ENCODE peak calls at places on chromosomes 5 and 9, in eight cellular contexts. I is GM06990, D is stomach, M is neural progenitor cell, B is fibroblast of lung, Z is lung, S is MCF 10A, U is pancreas. P is an unnamed sample.

GRCh38 chr5:177504086-177505056 is 5.3 kb downstream of the DOK3 start:
- DNase-seq in I (no peak), D (no peak), M (no peak), B (no peak), Z (no peak), S (no peak), U (no peak), P (no peak)

GRCh38 chr9:106868565-106868964 is 5.6 kb downstream of the ZNF462 start:
- DNase-seq in I (no peak), D (no peak), M (no peak), B (no peak), Z (peak), S (peak), U (no peak), P (no peak)

GRCh38 chr5:36690041-36690941 is 83.9 kb downstream of the SLC1A3 start:
- DNase-seq in I (peak), D (peak), M (peak), B (peak), Z (peak), S (peak), U (peak), P (peak)

GRCh38 chr9:71793386-71794105 is 25.2 kb upstream of the CEMIP2 start:
- DNase-seq in I (no peak), D (no peak), M (peak), B (peak), Z (no peak), S (no peak), U (no peak), P (no peak)

GRCh38 chr5:72920690-72921089 is 35.2 kb upstream of the FCHO2 start:
- DNase-seq in I (no peak), D (no peak), M (peak), B (peak), Z (no peak), S (peak), U (no peak), P (no peak)

GRCh38 chr5:68708842-68709170 is 385.0 kb upstream of the SLC30A5 start:
- DNase-seq in I (no peak), D (no peak), M (no peak), B (no peak), Z (no peak), S (no peak), U (no peak), P (no peak)

GRCh38 chr9:30851600-30851999 is 1532.8 kb upstream of the ACO1 start:
- DNase-seq in I (no peak), D (no peak), M (peak), B (no peak), Z (no peak), S (no peak), U (no peak), P (no peak)

GRCh38 chr9:69223605-69224004 is 49.5 kb downstream of the TJP2 start:
- DNase-seq in I (no peak), D (no peak), M (peak), B (peak), Z (peak), S (peak), U (no peak), P (no peak)

GRCh38 chr9:124605258-124605657 is 98.1 kb upstream of the NR5A1 start:
- DNase-seq in I (no peak), D (no peak), M (no peak), B (no peak), Z (peak), S (no peak), U (no peak), P (no peak)

GRCh38 chr5:76477061-76477460 is 74.0 kb downstream of the IQGAP2 start:
- DNase-seq in I (no peak), D (no peak), M (no peak), B (no peak), Z (no peak), S (no peak), U (no peak), P (no peak)

GRCh38 chr5:67248703-67249589 is 52.3 kb upstream of the CD180 start:
- DNase-seq in I (no peak), D (no peak), M (no peak), B (peak), Z (no peak), S (peak), U (no peak), P (no peak)

GRCh38 chr9:104868303-104868686 is 59.7 kb downstream of the ABCA1 start:
- DNase-seq in I (no peak), D (no peak), M (no peak), B (no peak), Z (no peak), S (no peak), U (no peak), P (no peak)

GRCh38 chr5:32092938-32093812 is 80.9 kb downstream of the GOLPH3 start:
- DNase-seq in I (peak), D (peak), M (peak), B (peak), Z (peak), S (peak), U (peak), P (peak)

GRCh38 chr9:131661954-131662621 is 77.8 kb downstream of the RAPGEF1 start:
- DNase-seq in I (no peak), D (no peak), M (no peak), B (no peak), Z (no peak), S (no peak), U (no peak), P (no peak)

GRCh38 chr5:135251099-135251498 is 147.9 kb downstream of the MACROH2A1 start:
- DNase-seq in I (no peak), D (no peak), M (peak), B (no peak), Z (peak), S (no peak), U (no peak), P (no peak)

GRCh38 chr9:19386469-19387044 is 6.5 kb upstream of the RPS6 start:
- DNase-seq in I (no peak), D (no peak), M (no peak), B (no peak), Z (no peak), S (no peak), U (no peak), P (no peak)

GRCh38 chr5:135741040-135741439 is 93.4 kb upstream of the SLC25A48 start:
- DNase-seq in I (no peak), D (no peak), M (no peak), B (no peak), Z (no peak), S (no peak), U (no peak), P (no peak)

DNA sequence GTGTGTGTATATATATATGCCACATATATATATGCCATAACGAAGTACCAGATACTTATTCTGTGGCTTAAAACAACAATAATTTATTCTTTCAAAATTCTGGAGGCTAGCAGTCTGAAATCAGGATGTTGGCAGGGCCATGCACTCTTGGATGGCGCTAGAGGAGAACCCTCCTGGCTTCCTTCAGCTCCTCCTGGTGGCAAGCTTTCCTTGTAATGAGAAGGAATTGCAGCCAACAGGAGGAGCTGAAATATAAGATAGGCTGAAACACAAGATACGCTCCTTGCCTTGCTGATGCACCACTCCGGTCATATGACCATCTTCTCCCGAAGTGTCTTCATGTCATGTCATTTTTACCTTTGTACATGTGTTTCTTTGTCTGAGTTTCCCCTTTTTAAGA is 368.1 kb upstream of the CTNND2 start:
- DNase-seq in I (no peak), D (no peak), M (peak), B (peak), Z (no peak), S (peak), U (no peak), P (no peak)
- TF ChIP-seq CTCF in I (no peak), D (no peak), M (peak), B (no peak), Z (no peak), S (no peak), U (no peak), P (no peak)

GRCh38 chr9:95641591-95641990 is 124.8 kb upstream of the PTCH1 start:
- DNase-seq in I (no peak), D (no peak), M (no peak), B (no peak), Z (no peak), S (peak), U (no peak), P (no peak)
- TF ChIP-seq CTCF in I (no peak), D (no peak), M (no peak), B (no peak), Z (no peak), S (no peak), U (no peak), P (no peak)

GRCh38 chr5:142769793-142770649 is at the start of gene ARHGAP26:
- DNase-seq in I (peak), D (peak), M (peak), B (peak), Z (peak), S (peak), U (peak), P (peak)
- TF ChIP-seq CTCF in I (peak), D (no peak), M (peak), B (peak), Z (peak), S (peak), U (no peak), P (no peak)

DNA sequence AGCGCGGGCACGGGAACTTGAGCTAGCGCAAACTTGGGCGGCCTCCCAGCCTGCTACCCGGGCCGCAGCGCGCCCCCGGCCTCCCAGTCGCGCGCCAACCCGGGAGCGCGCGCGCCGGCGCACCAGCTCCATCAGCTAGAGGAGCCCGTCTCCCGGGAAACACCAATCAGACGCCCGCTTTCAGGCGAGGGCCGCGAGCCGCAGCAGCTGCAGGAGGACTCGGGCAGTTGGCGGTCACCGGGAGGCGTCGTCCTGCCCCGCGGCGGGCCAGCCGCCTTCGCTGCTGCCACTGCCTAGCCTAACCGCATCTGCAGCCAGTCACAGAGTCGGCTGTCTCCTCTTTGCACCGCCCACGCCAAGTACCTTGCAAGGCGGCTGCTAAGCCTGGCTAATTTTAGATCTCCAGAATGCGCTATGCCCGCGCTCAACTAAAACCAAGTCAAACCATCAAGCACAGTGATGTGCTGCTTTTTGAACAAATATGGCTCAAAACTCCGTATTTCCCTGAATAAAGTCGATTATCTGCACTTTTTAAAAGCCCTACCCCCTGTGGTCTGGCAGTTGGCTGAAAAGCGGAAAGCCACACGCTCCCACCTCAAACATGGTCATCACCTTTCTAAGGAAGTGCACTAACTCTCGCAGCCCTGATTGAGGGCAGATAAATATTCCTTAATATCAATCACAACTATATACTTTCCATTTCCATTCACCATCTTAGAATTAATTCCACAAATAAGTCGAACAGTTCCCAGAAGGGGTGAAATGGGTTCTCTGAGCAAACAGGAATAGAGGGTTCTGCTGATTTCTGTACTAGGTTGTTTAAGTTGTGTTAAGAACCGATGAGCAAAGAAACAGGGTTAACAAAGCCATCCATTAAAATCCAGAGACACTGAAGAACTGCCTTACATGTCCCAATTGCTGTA is 221.8 kb downstream of the MEF2C start:
- DNase-seq in I (peak), D (no peak), M (peak), B (peak), Z (no peak), S (no peak), U (peak), P (no peak)
- TF ChIP-seq CTCF in I (no peak), D (no peak), M (no peak), B (no peak), Z (no peak), S (no peak), U (no peak), P (no peak)

DNA sequence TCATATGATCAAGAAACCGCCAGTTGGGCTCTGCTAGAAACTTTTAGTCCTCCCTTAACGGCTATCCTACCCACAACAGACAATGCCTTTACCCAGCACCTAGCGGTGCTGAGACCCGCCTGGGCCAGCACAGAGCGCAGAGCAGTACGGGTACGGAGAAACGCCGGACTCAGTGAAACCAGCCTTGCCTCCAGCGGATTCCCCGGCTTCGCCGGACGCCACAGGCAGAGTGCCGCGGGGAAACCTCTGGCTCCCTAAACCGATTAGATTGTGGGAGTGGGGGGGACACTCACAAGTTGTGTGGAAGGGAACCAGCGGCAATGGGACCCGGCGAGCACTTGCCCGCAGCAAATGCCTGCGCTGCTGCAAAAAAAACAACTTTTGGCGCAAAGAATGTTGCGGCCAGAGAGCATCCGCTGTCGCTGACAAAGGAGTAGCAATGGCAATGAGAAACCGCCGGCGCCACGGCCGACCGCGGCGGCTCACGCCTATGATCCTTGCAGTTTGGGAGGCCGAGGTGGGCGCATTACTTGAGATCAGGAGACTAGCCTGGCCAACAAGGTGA is 88.2 kb downstream of the ANXA2R start:
- DNase-seq in I (peak), D (peak), M (no peak), B (peak), Z (no peak), S (no peak), U (no peak), P (no peak)
- TF ChIP-seq CTCF in I (no peak), D (no peak), M (no peak), B (no peak), Z (no peak), S (no peak), U (no peak), P (no peak)

DNA sequence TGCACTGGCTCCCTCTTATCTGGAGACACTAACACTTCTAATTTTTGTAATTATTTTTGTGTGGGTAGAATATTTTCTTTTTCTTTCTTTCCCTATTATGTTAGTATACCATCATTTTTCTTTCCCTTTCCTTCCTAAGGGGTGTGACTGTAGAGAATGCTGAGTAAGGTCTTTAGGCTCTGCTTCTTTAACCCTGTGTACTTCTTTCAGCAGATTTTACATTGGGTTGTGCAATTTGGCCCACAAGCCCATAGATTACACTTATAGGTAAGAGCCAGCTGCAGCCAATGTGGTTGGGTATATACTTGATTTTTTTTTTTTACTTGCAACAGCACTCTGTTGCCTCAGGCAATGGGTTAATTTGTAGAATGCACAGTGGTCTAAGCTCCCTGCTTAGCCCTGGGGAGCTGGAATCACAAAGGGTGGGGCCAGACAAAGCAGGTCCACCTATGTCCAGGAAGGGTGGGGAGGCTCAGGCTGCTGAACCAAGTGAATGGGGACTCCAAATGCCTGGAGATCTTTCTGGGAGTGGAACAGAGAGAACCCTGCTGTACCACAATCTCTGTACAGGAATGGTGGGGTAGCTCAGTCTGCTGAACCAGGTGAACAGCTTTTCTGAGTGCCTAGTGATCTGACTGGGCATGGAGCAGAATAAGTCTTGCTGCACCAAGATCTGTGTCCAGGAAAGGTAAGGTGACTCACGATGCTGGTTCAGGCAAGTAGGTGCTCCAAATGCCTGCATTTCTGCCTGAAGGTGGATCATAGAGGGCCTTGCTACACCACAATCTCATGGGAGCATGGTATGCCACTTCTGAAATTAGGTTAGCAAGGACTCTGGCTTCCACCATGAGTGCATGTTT is 64.9 kb downstream of the SLC25A46 start:
- DNase-seq in I (no peak), D (no peak), M (no peak), B (no peak), Z (no peak), S (peak), U (no peak), P (no peak)
- TF ChIP-seq CTCF in I (no peak), D (no peak), M (no peak), B (no peak), Z (no peak), S (no peak), U (no peak), P (no peak)

P was measured in omental fat pad.